ENCODE peak calls at places on chromosomes 3 and 15, in nine cellular contexts. P is gastrocnemius medialis, M is stomach, Q is heart left ventricle, G is A549, I is GM12892, H is HCT116, U is body of pancreas, A is GM12891. N is an unnamed sample.

GRCh38 chr15:63389902-63390301 is 8.3 kb upstream of the CA12 start:
- DNase-seq in Q (no peak), P (no peak), U (peak), A (no peak), G (no peak), I (no peak), H (peak), M (peak), N (no peak)

GRCh38 chr3:14224895-14225294 is 46.3 kb downstream of the LSM3 start:
- DNase-seq in P (no peak), U (no peak), I (no peak), G (no peak), Q (no peak), H (no peak), M (no peak), A (no peak), N (no peak)

GRCh38 chr15:38853608-38854007 is 289.0 kb upstream of the RASGRP1 start:
- DNase-seq in M (no peak), U (no peak), P (no peak), H (peak), A (peak), G (peak), I (peak), Q (no peak), N (peak)

GRCh38 chr15:80480909-80481308 is 76.7 kb downstream of the ARNT2 start:
- DNase-seq in G (no peak), I (no peak), A (no peak), Q (peak), M (no peak), H (no peak), P (peak), U (peak), N (peak)

GRCh38 chr3:100706365-100706764 is 2.9 kb upstream of the TFG start:
- DNase-seq in A (no peak), P (no peak), G (no peak), U (no peak), Q (no peak), I (no peak), M (no peak), H (no peak), N (no peak)

GRCh38 chr15:81398910-81399551 is 25.0 kb upstream of the TMC3 start:
- DNase-seq in G (no peak), H (no peak), U (no peak), A (no peak), Q (no peak), P (no peak), M (no peak), I (no peak), N (no peak)

GRCh38 chr3:32472716-32473115 is 29.9 kb downstream of the CMTM6 start:
- DNase-seq in H (no peak), U (no peak), A (no peak), M (no peak), Q (no peak), G (no peak), P (no peak), I (no peak), N (no peak)

GRCh38 chr3:56763233-56763632 is 38.5 kb downstream of the ARHGEF3 start:
- DNase-seq in P (no peak), M (no peak), U (no peak), Q (no peak), H (no peak), A (no peak), G (no peak), I (no peak), N (no peak)

GRCh38 chr3:64266983-64267382 is 41.7 kb upstream of the PRICKLE2 start:
- DNase-seq in Q (no peak), M (no peak), U (no peak), I (no peak), H (no peak), P (no peak), G (no peak), A (no peak), N (no peak)

GRCh38 chr3:99659965-99660364 is 21.6 kb downstream of the COL8A1 start:
- DNase-seq in U (no peak), I (no peak), G (no peak), M (no peak), A (no peak), H (no peak), Q (no peak), P (no peak), N (no peak)

GRCh38 chr15:96551196-96551595 is 220.7 kb downstream of the NR2F2 start:
- DNase-seq in H (no peak), U (no peak), Q (no peak), M (no peak), A (no peak), I (no peak), P (no peak), G (no peak), N (no peak)

GRCh38 chr3:77071364-77071763 is 31.5 kb downstream of the ROBO2 start:
- DNase-seq in M (no peak), G (no peak), P (no peak), U (no peak), Q (no peak), A (no peak), H (no peak), I (no peak), N (no peak)

GRCh38 chr3:79011821-79012529 is 755.8 kb downstream of the ROBO1 start:
- DNase-seq in H (no peak), A (no peak), G (no peak), I (no peak), Q (no peak), P (no peak), M (no peak), U (no peak), N (no peak)

GRCh38 chr15:66751579-66751978 is 49.5 kb downstream of the SMAD6 start:
- DNase-seq in H (peak), M (peak), U (peak), G (peak), I (no peak), P (no peak), Q (peak), A (no peak), N (no peak)

GRCh38 chr15:74845581-74845980 is 2.6 kb upstream of the ULK3 start:
- DNase-seq in P (no peak), I (no peak), M (no peak), H (no peak), U (no peak), A (no peak), G (no peak), Q (no peak), N (no peak)

GRCh38 chr3:14520149-14520548 is 20.0 kb downstream of the GRIP2 start:
- DNase-seq in H (no peak), I (no peak), M (no peak), Q (peak), P (no peak), G (no peak), U (no peak), A (no peak), N (no peak)

GRCh38 chr3:29440321-29441019 is 159.6 kb downstream of the RBMS3 start:
- DNase-seq in Q (no peak), P (no peak), U (no peak), A (no peak), H (no peak), G (no peak), I (no peak), M (no peak), N (no peak)

GRCh38 chr15:85543741-85544155 is 163.3 kb downstream of the AKAP13 start:
- DNase-seq in I (no peak), G (no peak), M (peak), H (no peak), P (peak), A (no peak), U (peak), Q (peak), N (no peak)
- TF ChIP-seq POLR2A in I (no peak), G (no peak), M (no peak), H (no peak), P (no peak), A (no peak), U (no peak), Q (no peak), N (no peak)

DNA sequence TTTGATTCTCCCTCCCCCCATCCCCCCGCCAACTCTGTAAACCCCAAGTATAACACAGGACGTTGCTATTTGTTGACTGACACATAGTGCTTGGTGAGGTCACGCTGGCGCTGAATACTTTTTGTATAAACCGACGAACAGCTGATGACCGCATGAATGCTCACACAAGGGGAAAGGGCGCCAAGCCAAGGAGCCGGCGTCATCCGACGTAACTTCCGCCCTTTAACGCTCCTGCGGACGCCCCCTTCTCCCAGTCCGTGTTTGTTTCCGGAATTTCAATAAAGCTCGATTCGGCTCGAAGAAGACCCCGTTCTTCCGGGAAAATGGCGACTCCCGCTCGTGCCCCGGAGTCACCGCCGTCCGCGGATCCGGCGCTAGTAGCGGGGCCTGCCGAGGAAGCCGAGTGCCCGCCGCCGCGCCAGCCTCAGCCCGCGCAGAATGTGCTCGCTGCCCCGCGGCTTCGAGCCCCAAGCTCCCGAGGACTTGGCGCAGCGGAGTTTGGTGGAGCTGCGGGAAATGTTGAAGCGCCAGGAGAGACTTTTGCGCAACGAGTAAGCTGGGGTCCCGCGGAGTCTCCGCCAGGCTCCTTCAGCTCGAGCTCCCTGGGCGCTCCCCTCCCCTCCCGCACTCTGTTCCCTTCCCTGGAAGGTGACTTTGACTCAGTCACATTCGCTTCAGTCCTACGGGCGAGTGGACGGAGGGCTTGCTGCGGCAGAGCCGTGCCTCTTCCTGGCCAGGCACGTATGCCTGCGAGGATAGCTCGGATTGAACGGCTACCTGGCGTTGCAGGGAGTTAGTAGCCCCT is at the start of gene POLR2M:
- DNase-seq in M (peak), H (peak), U (peak), G (peak), I (peak), A (peak), Q (peak), P (peak), N (peak)
- TF ChIP-seq POLR2A in M (no peak), H (no peak), U (peak), G (peak), I (peak), A (peak), Q (peak), P (peak), N (peak)

DNA sequence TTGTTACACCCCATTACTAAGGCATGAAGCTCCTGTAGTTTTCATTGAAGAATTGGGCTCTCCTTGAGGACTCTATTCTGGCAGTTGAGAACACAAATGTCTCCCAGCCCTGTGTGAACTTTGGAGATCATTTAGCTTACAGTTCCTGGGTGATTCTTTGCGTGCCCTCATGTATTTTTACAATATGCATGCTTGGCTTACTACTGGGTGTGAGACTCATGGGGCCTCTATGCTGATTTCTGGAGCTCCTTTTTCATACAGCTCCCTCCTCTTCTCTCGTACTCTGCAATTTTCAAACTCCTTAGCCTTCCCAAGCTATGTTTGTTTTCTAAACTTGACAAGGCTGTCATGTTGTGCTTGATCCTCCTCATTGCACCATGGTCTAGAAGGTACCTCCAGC is 8.6 kb downstream of the AKAP13 start:
- DNase-seq in U (no peak), G (no peak), M (no peak), I (no peak), P (no peak), Q (no peak), A (no peak), H (no peak), N (no peak)
- TF ChIP-seq POLR2A in U (no peak), G (no peak), M (no peak), I (no peak), P (no peak), Q (no peak), A (no peak), H (no peak), N (no peak)

DNA sequence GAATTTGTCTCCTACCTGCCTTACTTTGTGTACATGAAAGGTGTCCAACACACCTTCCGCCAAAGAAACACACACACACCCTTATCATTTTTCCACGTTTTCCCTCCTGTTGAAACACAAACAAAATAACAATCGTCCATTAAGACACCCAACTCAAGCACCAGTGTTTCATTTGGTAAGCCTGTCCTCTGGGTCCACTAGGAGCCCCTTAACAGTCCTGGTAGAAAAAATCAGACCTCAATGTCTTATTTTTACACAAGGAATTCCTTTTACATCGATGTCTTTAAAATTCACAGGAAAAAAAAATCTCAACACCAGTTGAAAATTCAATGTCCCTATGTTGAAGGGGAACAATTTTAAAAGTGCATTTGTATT is 4.0 kb downstream of the HES1 start:
- DNase-seq in I (no peak), M (no peak), Q (no peak), U (no peak), A (no peak), P (no peak), G (no peak), H (no peak), N (no peak)
- TF ChIP-seq POLR2A in I (no peak), M (no peak), Q (no peak), U (no peak), A (no peak), P (no peak), G (no peak), H (no peak), N (no peak)

N was measured in H54.